ENCODE peak calls at places on chromosome 1, in eight cellular contexts. D is transverse colon, C is spleen, E is GM23338, T is stomach, J is K562, M is Panc1, U is GM12891. W is an unnamed sample.

GRCh38 chr1:107076846-107077245 is 20.4 kb downstream of the PRMT6 start:
- DNase-seq in D (no peak), C (no peak), E (peak; percentile 57), T (no peak), J (no peak), M (peak; percentile 74), U (no peak), W (no peak)

GRCh38 chr1:77360256-77360655 is 78.4 kb downstream of the AK5 start:
- DNase-seq in D (no peak), C (no peak), E (no peak), T (no peak), J (no peak), M (no peak), U (no peak), W (no peak)

GRCh38 chr1:52365091-52365745 is 787 bp downstream of the CC2D1B start:
- DNase-seq in D (peak; percentile 66), C (peak; percentile 83), E (peak; percentile 49), T (peak; percentile 47), J (peak; percentile 86), M (no peak), U (no peak), W (peak; percentile 87)

GRCh38 chr1:52552236-52552504 is 722 bp downstream of the TUT4 start:
- DNase-seq in D (peak; percentile 65), C (peak; percentile 82), E (peak; percentile 51), T (peak; percentile 56), J (peak; percentile 76), M (no peak), U (peak; percentile 21), W (peak; percentile 69)

GRCh38 chr1:198465201-198466144 is 75.0 kb downstream of the ATP6V1G3 start:
- DNase-seq in D (no peak), C (no peak), E (peak; percentile 78), T (no peak), J (peak; percentile 54), M (peak; percentile 35), U (no peak), W (no peak)

GRCh38 chr1:166844791-166845190 is 5.5 kb downstream of the POGK start:
- DNase-seq in D (no peak), C (no peak), E (no peak), T (no peak), J (no peak), M (no peak), U (no peak), W (no peak)

GRCh38 chr1:6358144-6358624 is 35.4 kb downstream of the ACOT7 start:
- DNase-seq in D (no peak), C (no peak), E (no peak), T (no peak), J (no peak), M (no peak), U (no peak), W (no peak)

GRCh38 chr1:229258031-229258850 is 12.7 kb upstream of the RAB4A start:
- DNase-seq in D (peak; percentile 68), C (no peak), E (peak; percentile 89), T (peak; percentile 71), J (peak; percentile 81), M (no peak), U (peak; percentile 18), W (peak; percentile 77)

GRCh38 chr1:185297986-185298385 is 19.1 kb downstream of the IVNS1ABP start:
- DNase-seq in D (no peak), C (no peak), E (no peak), T (no peak), J (no peak), M (no peak), U (no peak), W (no peak)

GRCh38 chr1:185291159-185291558 is 25.9 kb downstream of the IVNS1ABP start:
- DNase-seq in D (no peak), C (no peak), E (no peak), T (no peak), J (no peak), M (no peak), U (no peak), W (no peak)

GRCh38 chr1:185291647-185292046 is 25.4 kb downstream of the IVNS1ABP start:
- DNase-seq in D (no peak), C (peak; percentile 65), E (no peak), T (no peak), J (peak; percentile 55), M (no peak), U (no peak), W (no peak)

GRCh38 chr1:185292237-185292636 is 24.8 kb downstream of the IVNS1ABP start:
- DNase-seq in D (no peak), C (peak; percentile 67), E (no peak), T (no peak), J (no peak), M (no peak), U (no peak), W (no peak)

DNA sequence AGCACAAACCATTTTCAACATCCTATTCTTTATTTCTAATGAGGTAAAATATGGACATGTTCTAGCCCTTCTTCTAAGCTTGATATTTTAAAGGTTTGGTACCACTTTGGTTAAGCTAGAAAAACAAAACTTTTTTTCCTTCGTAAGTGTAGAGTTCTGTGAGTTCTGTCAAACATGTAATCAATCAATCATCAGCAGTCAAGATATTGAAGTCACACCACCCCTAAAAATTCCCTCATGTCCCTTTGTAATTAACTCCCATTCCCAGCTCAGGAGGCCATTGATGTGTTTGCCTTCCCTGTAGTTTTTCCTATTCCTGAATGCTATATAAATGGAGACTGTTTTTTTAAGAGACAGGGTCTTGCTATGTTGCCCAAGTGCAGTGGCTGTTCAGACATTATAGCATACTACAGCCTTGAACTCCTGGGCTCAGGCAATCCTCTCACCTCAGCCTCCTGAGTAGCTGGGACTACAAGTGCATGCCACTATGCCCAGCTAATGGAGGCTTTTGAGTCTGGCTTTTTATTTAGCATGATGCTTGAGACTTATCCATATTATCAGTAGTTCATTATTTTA is 23.0 kb downstream of the IVNS1ABP start:
- DNase-seq in D (no peak), C (no peak), E (no peak), T (no peak), J (no peak), M (no peak), U (no peak), W (no peak)
- TF ChIP-seq POLR2AphosphoS5 in D (no peak), C (no peak), E (no peak), T (no peak), J (no peak), M (no peak), U (peak; percentile 17), W (no peak)

DNA sequence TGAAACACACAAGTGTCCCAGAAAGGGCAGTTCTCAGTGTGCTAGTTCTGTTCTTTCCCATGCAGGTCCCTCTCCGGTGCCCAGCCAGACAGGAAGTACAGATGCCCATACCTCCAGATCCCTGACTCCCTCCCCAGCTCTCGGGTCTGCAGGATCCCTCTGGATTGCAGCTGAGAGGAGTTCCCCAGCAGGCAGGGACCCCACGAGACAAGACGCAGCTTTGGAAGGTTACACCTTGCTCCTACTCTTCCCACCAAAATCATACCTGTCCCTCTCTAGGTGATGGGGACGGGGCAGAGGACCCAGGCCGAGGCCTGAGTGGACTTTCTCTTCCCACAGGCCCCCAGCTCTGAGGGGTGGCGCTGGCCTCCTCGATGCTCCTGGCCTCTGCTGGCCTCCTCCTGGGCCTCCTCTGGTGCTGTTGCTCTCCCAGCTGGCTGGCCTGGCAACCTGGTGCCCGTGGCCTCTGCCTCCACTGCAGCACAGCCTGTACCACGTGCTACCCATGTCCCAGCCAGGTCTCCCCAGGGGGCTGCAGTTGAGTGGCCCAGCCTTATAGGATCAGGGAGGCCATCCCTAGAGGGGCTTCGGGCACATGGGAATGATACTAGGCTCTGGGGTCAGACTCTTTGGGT is 9.4 kb downstream of the LDLRAD2 start:
- DNase-seq in D (no peak), C (no peak), E (no peak), T (no peak), J (no peak), M (no peak), U (peak; percentile 13), W (no peak)
- TF ChIP-seq POLR2AphosphoS5 in D (no peak), C (no peak), E (no peak), T (no peak), J (no peak), M (no peak), U (no peak), W (peak; percentile 20)

GRCh38 chr1:112817555-112818373 is 102.6 kb upstream of the PPM1J start:
- DNase-seq in D (no peak), C (no peak), E (peak; percentile 94), T (no peak), J (no peak), M (no peak), U (no peak), W (no peak)

GRCh38 chr1:112815376-112815775 is 100.2 kb upstream of the PPM1J start:
- DNase-seq in D (no peak), C (no peak), E (no peak), T (no peak), J (no peak), M (no peak), U (no peak), W (no peak)

DNA sequence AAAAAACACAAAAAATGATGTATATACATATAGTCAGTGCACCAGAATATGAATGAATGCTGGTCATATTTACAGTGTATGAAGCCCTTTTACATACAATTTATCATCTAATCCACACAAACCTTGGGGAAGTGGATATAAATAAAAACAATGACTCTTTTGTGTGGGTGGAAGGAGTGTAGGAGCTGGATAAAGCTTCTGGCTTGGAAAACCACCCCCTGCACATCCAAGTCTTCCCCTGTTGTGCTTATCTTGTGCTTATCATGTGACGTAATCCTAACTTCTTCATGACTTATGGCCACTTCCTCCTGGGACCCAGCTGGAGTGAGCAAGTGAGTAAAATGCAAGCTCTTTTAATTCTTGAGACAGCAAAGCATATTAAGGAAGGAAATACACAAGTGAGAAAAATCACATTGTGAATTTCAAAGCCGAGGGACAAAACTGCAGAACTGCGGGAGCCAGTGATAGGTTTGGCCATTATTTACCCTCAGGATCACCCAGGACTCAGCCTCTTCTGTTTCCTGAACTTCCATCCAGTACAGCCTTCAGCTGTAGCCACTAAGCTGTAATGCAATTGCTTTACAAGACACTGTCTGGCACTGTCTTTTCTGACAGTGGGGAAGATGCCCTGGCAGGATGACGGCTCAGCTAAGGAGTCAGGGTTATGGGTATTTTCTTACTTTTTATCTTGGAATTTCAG is 104.0 kb upstream of the PPM1J start:
- DNase-seq in D (no peak), C (no peak), E (no peak), T (no peak), J (peak; percentile 88), M (no peak), U (no peak), W (no peak)
- TF ChIP-seq POLR2AphosphoS5 in D (no peak), C (no peak), E (no peak), T (no peak), J (no peak), M (no peak), U (no peak), W (no peak)

GRCh38 chr1:8866792-8867415 is 11.6 kb downstream of the ENO1 start:
- DNase-seq in D (no peak), C (peak; percentile 42), E (no peak), T (no peak), J (no peak), M (no peak), U (no peak), W (no peak)

GRCh38 chr1:8866173-8866791 is 12.2 kb downstream of the ENO1 start:
- DNase-seq in D (no peak), C (no peak), E (no peak), T (no peak), J (no peak), M (no peak), U (no peak), W (no peak)

GRCh38 chr1:8863138-8863537 is 15.3 kb downstream of the ENO1 start:
- DNase-seq in D (no peak), C (no peak), E (no peak), T (no peak), J (no peak), M (no peak), U (no peak), W (no peak)

GRCh38 chr1:8863712-8864324 is 14.7 kb downstream of the ENO1 start:
- DNase-seq in D (no peak), C (no peak), E (peak; percentile 33), T (no peak), J (no peak), M (no peak), U (no peak), W (no peak)

GRCh38 chr1:8864713-8865397 is 13.6 kb downstream of the ENO1 start:
- DNase-seq in D (no peak), C (no peak), E (no peak), T (no peak), J (no peak), M (no peak), U (no peak), W (no peak)
- TF ChIP-seq POLR2AphosphoS5 in D (no peak), C (no peak), E (no peak), T (no peak), J (no peak), M (no peak), U (no peak), W (no peak)

W was measured in sigmoid colon.